ENCODE peak calls at places on chromosome 13, in eight cellular contexts. N is fibroblast of the aortic adventitia, O is ascending aorta, I is IMR-90, R is mammary epithelial cell, J is T-helper 2 cell, F is AG08396, C is cardiac fibroblast. Q is an unnamed sample.

GRCh38 chr13:21106089-21106488 is 44.7 kb upstream of the LATS2 start:
- DNase-seq in N (no peak), O (peak; percentile 21), I (peak; percentile 74), R (no peak), J (no peak), F (peak; percentile 87), C (peak; percentile 23), Q (peak; percentile 83)

GRCh38 chr13:78137404-78138142 is 218.9 kb upstream of the EDNRB start:
- DNase-seq in N (peak; percentile 80), O (no peak), I (peak; percentile 72), R (peak; percentile 48), J (peak; percentile 20), F (peak; percentile 53), C (peak; percentile 71), Q (peak; percentile 73)

GRCh38 chr13:62357887-62358645 is 942.4 kb upstream of the PCDH20 start:
- DNase-seq in N (no peak), O (no peak), I (peak; percentile 71), R (no peak), J (no peak), F (no peak), C (peak; percentile 61), Q (no peak)

GRCh38 chr13:112818698-112819045 is 128.8 kb downstream of the ATP11A start:
- DNase-seq in N (no peak), O (no peak), I (no peak), R (no peak), J (no peak), F (no peak), C (no peak), Q (no peak)

GRCh38 chr13:74771964-74772363 is 637.8 kb upstream of the KLF12 start:
- DNase-seq in N (peak; percentile 83), O (no peak), I (peak; percentile 87), R (peak; percentile 80), J (no peak), F (peak; percentile 12), C (peak; percentile 68), Q (peak; percentile 62)

GRCh38 chr13:46172531-46172991 is 9.4 kb downstream of the LCP1 start:
- DNase-seq in N (no peak), O (no peak), I (no peak), R (no peak), J (peak; percentile 93), F (no peak), C (no peak), Q (no peak)

GRCh38 chr13:45016792-45017425 is 27.6 kb downstream of the GPALPP1 start:
- DNase-seq in N (no peak), O (no peak), I (no peak), R (no peak), J (no peak), F (no peak), C (no peak), Q (no peak)

GRCh38 chr13:43981091-43981490 is 101.4 kb downstream of the LACC1 start:
- DNase-seq in N (no peak), O (no peak), I (no peak), R (no peak), J (no peak), F (no peak), C (no peak), Q (no peak)

GRCh38 chr13:41211062-41211461 is 16.7 kb upstream of the KBTBD7 start:
- DNase-seq in N (no peak), O (no peak), I (no peak), R (no peak), J (no peak), F (no peak), C (no peak), Q (no peak)

GRCh38 chr13:30224732-30225131 is 82.6 kb downstream of the KATNAL1 start:
- DNase-seq in N (peak; percentile 47), O (no peak), I (peak; percentile 30), R (peak; percentile 66), J (no peak), F (no peak), C (peak; percentile 10), Q (peak; percentile 12)

GRCh38 chr13:50202485-50202884 is 187.2 kb downstream of the KCNRG start:
- DNase-seq in N (no peak), O (no peak), I (no peak), R (no peak), J (no peak), F (no peak), C (no peak), Q (no peak)

GRCh38 chr13:26601669-26602068 is 44.2 kb downstream of the WASF3 start:
- DNase-seq in N (peak; percentile 35), O (no peak), I (peak; percentile 59), R (peak; percentile 32), J (peak; percentile 83), F (peak; percentile 14), C (peak; percentile 38), Q (peak; percentile 61)

GRCh38 chr13:74246398-74246975 is 112.3 kb upstream of the KLF12 start:
- DNase-seq in N (peak; percentile 64), O (no peak), I (peak; percentile 43), R (no peak), J (no peak), F (no peak), C (peak; percentile 58), Q (no peak)

GRCh38 chr13:112837371-112838037 is 131.5 kb upstream of the MCF2L start:
- DNase-seq in N (peak; percentile 87), O (no peak), I (no peak), R (no peak), J (no peak), F (no peak), C (peak; percentile 39), Q (peak; percentile 83)

GRCh38 chr13:58687130-58687529 is 1055.6 kb downstream of the PCDH17 start:
- DNase-seq in N (no peak), O (no peak), I (no peak), R (no peak), J (no peak), F (no peak), C (no peak), Q (no peak)

GRCh38 chr13:40503966-40504591 is 162.4 kb downstream of the FOXO1 start:
- DNase-seq in N (peak; percentile 96), O (no peak), I (peak; percentile 25), R (peak; percentile 96), J (no peak), F (peak; percentile 23), C (peak; percentile 88), Q (peak; percentile 70)

GRCh38 chr13:113933901-113934300 is 40.0 kb downstream of the C13orf46 start:
- DNase-seq in N (no peak), O (no peak), I (no peak), R (no peak), J (no peak), F (no peak), C (no peak), Q (no peak)

GRCh38 chr13:45340422-45341033 is 455 bp downstream of the TPT1 start:
- DNase-seq in N (peak; percentile 91), O (peak; percentile 96), I (peak; percentile 91), R (peak; percentile 86), J (peak; percentile 87), F (peak; percentile 82), C (peak; percentile 97), Q (peak; percentile 85)

GRCh38 chr13:63381078-63381859 is 1965.6 kb upstream of the PCDH20 start:
- DNase-seq in N (no peak), O (no peak), I (peak; percentile 6), R (peak; percentile 0), J (no peak), F (no peak), C (no peak), Q (no peak)

GRCh38 chr13:106610511-106610910 is 42.6 kb upstream of the ARGLU1 start:
- DNase-seq in N (peak; percentile 17), O (no peak), I (peak; percentile 82), R (peak; percentile 80), J (no peak), F (peak; percentile 68), C (peak; percentile 4), Q (peak; percentile 74)

GRCh38 chr13:34731486-34731885 is 210.6 kb upstream of the NBEA start:
- DNase-seq in N (no peak), O (no peak), I (no peak), R (peak; percentile 51), J (no peak), F (no peak), C (no peak), Q (no peak)

GRCh38 chr13:73248711-73249580 is 190.1 kb downstream of the KLF5 start:
- DNase-seq in N (no peak), O (no peak), I (peak; percentile 63), R (peak; percentile 86), J (no peak), F (peak; percentile 9), C (peak; percentile 23), Q (no peak)

GRCh38 chr13:31982540-31982939 is 49.0 kb upstream of the FRY start:
- DNase-seq in N (peak; percentile 76), O (peak; percentile 81), I (peak; percentile 95), R (peak; percentile 95), J (no peak), F (peak; percentile 60), C (peak; percentile 90), Q (peak; percentile 61)

GRCh38 chr13:111657013-111657412 is 336.6 kb downstream of the TEX29 start:
- DNase-seq in N (no peak), O (no peak), I (no peak), R (no peak), J (no peak), F (no peak), C (no peak), Q (no peak)

GRCh38 chr13:81048026-81048461 is 707.1 kb upstream of the SPRY2 start:
- DNase-seq in N (no peak), O (no peak), I (no peak), R (peak; percentile 18), J (no peak), F (no peak), C (no peak), Q (no peak)

GRCh38 chr13:111371720-111372119 is 51.3 kb downstream of the TEX29 start:
- DNase-seq in N (no peak), O (no peak), I (no peak), R (no peak), J (no peak), F (no peak), C (no peak), Q (no peak)

GRCh38 chr13:45055902-45056648 is 64.2 kb upstream of the GTF2F2 start:
- DNase-seq in N (peak; percentile 95), O (no peak), I (peak; percentile 56), R (peak; percentile 92), J (no peak), F (peak; percentile 35), C (peak; percentile 67), Q (peak; percentile 58)

GRCh38 chr13:91557328-91557727 is 158.9 kb downstream of the GPC5 start:
- DNase-seq in N (no peak), O (no peak), I (no peak), R (no peak), J (no peak), F (no peak), C (no peak), Q (no peak)

GRCh38 chr13:32537580-32538233 is 888 bp downstream of the N4BP2L2 start:
- DNase-seq in N (peak; percentile 26), O (no peak), I (no peak), R (peak; percentile 3), J (peak; percentile 78), F (no peak), C (no peak), Q (no peak)

GRCh38 chr13:77494226-77494625 is 41.3 kb upstream of the SCEL start:
- DNase-seq in N (no peak), O (no peak), I (no peak), R (no peak), J (no peak), F (no peak), C (no peak), Q (no peak)

GRCh38 chr13:103002279-103002678 is 63.9 kb downstream of the SLC10A2 start:
- DNase-seq in N (no peak), O (no peak), I (no peak), R (no peak), J (no peak), F (no peak), C (no peak), Q (no peak)

GRCh38 chr13:40469581-40470282 is 196.7 kb downstream of the FOXO1 start:
- DNase-seq in N (peak; percentile 78), O (peak; percentile 57), I (no peak), R (no peak), J (no peak), F (no peak), C (peak; percentile 76), Q (no peak)

GRCh38 chr13:100630564-100630963 is 42.0 kb upstream of the GGACT start:
- DNase-seq in N (no peak), O (no peak), I (no peak), R (no peak), J (no peak), F (no peak), C (no peak), Q (no peak)

GRCh38 chr13:30681489-30682242 is 53.7 kb upstream of the ALOX5AP start:
- DNase-seq in N (peak; percentile 66), O (peak; percentile 13), I (peak; percentile 80), R (no peak), J (no peak), F (peak; percentile 33), C (peak; percentile 72), Q (peak; percentile 63)

Q was measured in AG20443.